ENCODE peak calls at places on chromosomes 11 and 22, in nine cellular contexts. W is NCI-H345; B is NCI-H774; E is activated T-helper 1 cell treated with anti-CD3 and anti-CD28 coated beads, Interleukin-2, amount 50 U/mL, for 16 hours; F is AG04450; K is stimulated activated naive CD8-positive, alpha-beta T cell treated with anti-CD3 and anti-CD28 coated beads, Interleukin-15, amount 100 ng/mL, for 72 hours; N is NCI-H1436; X is CD8-positive, alpha-beta memory T cell; I is HEK293T. C is an unnamed sample.

GRCh38 chr11:64233913-64234839 is at the start of gene VEGFB:
- DNase-seq in W (peak; percentile 83), N (peak; percentile 70), F (no peak), X (peak; percentile 74), B (peak; percentile 79), E (peak; percentile 41), K (peak; percentile 67), I (no peak), C (peak; percentile 71)

GRCh38 chr11:4544891-4545290 is at the start of gene OR52M1:
- DNase-seq in I (no peak), X (no peak), K (no peak), B (no peak), W (no peak), F (no peak), E (no peak), N (no peak), C (no peak)

GRCh38 chr11:74417860-74418508 is 19.8 kb upstream of the PGM2L1 start:
- DNase-seq in I (no peak), N (no peak), W (no peak), E (no peak), X (no peak), F (no peak), B (no peak), K (no peak), C (no peak)

GRCh38 chr11:125873881-125874555 is 13.4 kb upstream of the HYLS1 start:
- DNase-seq in X (no peak), N (no peak), F (no peak), K (no peak), B (no peak), E (no peak), W (no peak), I (no peak), C (no peak)

GRCh38 chr11:9347100-9347499 is 32.7 kb upstream of the TMEM41B start:
- DNase-seq in X (no peak), F (no peak), B (no peak), N (no peak), W (no peak), K (no peak), E (no peak), I (no peak), C (no peak)

GRCh38 chr11:45513806-45514340 is 151.5 kb downstream of the CHST1 start:
- DNase-seq in X (no peak), N (no peak), E (no peak), F (no peak), W (no peak), I (no peak), B (no peak), K (no peak), C (no peak)

GRCh38 chr11:44884056-44884455 is 66.6 kb downstream of the TP53I11 start:
- DNase-seq in K (no peak), X (no peak), B (no peak), F (no peak), W (no peak), E (no peak), N (no peak), I (no peak), C (no peak)

GRCh38 chr11:8765294-8765693 is 82.7 kb downstream of the RPL27A start:
- DNase-seq in N (no peak), F (peak; percentile 44), E (no peak), K (no peak), X (no peak), B (no peak), W (no peak), I (no peak), C (no peak)

GRCh38 chr22:42613869-42614268 is 814 bp downstream of the POLDIP3 start:
- DNase-seq in B (no peak), K (no peak), I (no peak), W (no peak), E (no peak), N (no peak), X (no peak), F (no peak), C (no peak)